ENCODE peak calls at places on chromosomes 16 and 17, in nine cellular contexts. P is hypothalamus, Z is tibial nerve, A is GM12878, W is mesothelial cell of epicardium, R is EH, S is hepatic stellate cell, K is neural crest cell, M is left kidney. V is an unnamed sample.

GRCh38 chr17:12302711-12303110 is 282.0 kb downstream of the MAP2K4 start:
- DNase-seq in Z (no peak), P (no peak), A (no peak), W (no peak), R (peak), S (no peak), K (no peak), M (no peak), V (no peak)

GRCh38 chr16:13307255-13307654 is 405.9 kb downstream of the SHISA9 start:
- DNase-seq in P (no peak), Z (no peak), K (no peak), S (no peak), A (no peak), M (peak), R (peak), W (no peak), V (no peak)

GRCh38 chr17:37475713-37476420 is 13.8 kb upstream of the DUSP14 start:
- DNase-seq in S (no peak), W (no peak), M (no peak), K (no peak), Z (no peak), A (no peak), R (peak), P (no peak), V (no peak)

GRCh38 chr17:57662644-57663308 is 82.3 kb downstream of the CCDC182 start:
- DNase-seq in A (no peak), P (peak), K (peak), M (peak), R (peak), W (peak), S (peak), Z (peak), V (peak)

GRCh38 chr17:16911141-16911937 is 60.6 kb downstream of the TNFRSF13B start:
- DNase-seq in K (peak), P (peak), W (no peak), Z (no peak), M (peak), S (no peak), R (no peak), A (no peak), V (no peak)

GRCh38 chr17:14310101-14310500 is 9.2 kb downstream of the HS3ST3B1 start:
- DNase-seq in K (no peak), W (no peak), Z (no peak), A (no peak), P (no peak), R (no peak), M (no peak), S (no peak), V (no peak)

GRCh38 chr17:61567045-61567802 is 23.8 kb downstream of the NACA2 start:
- DNase-seq in A (no peak), Z (no peak), W (no peak), K (no peak), R (no peak), P (no peak), S (no peak), M (no peak), V (no peak)

GRCh38 chr16:28910046-28911031 is 14.7 kb downstream of the RABEP2 start:
- DNase-seq in Z (no peak), R (no peak), M (peak), P (no peak), A (no peak), S (no peak), K (no peak), W (no peak), V (no peak)

GRCh38 chr16:65445313-65446260 is 323.7 kb upstream of the CDH11 start:
- DNase-seq in R (peak), W (no peak), P (no peak), M (no peak), S (no peak), A (no peak), Z (no peak), K (no peak), V (no peak)

GRCh38 chr17:2075336-2076056 is 20.6 kb downstream of the HIC1 start:
- DNase-seq in K (no peak), A (no peak), W (peak), S (no peak), Z (no peak), P (no peak), R (peak), M (peak), V (no peak)

GRCh38 chr17:8275421-8276290 is 12.8 kb upstream of the RANGRF start:
- DNase-seq in Z (no peak), S (no peak), M (no peak), W (no peak), P (no peak), R (no peak), A (no peak), K (no peak), V (no peak)